ENCODE peak calls at places on chromosome 16, in five cellular contexts. One of them, this sample, is unnamed.

GRCh38 chr16:27993587-27993986 is 69.9 kb downstream of the GSG1L start:
- DNase-seq in neuronal stem cell: no peak
- DNase-seq in psoas muscle: no peak
- DNase-seq in mesendoderm: no peak
- DNase-seq in GM23248: no peak
- DNase-seq in this sample: no peak

GRCh38 chr16:74291577-74292208 is 4.9 kb upstream of the PSMD7 start:
- DNase-seq in neuronal stem cell: no peak
- DNase-seq in psoas muscle: no peak
- DNase-seq in mesendoderm: no peak
- DNase-seq in GM23248: no peak
- DNase-seq in this sample: no peak

GRCh38 chr16:49464093-49464492 is 90.5 kb downstream of the C16orf78 start:
- DNase-seq in neuronal stem cell: no peak
- DNase-seq in psoas muscle: peak
- DNase-seq in mesendoderm: no peak
- DNase-seq in GM23248: no peak
- DNase-seq in this sample: no peak

GRCh38 chr16:12242516-12242915 is 266.0 kb downstream of the SNX29 start:
- DNase-seq in neuronal stem cell: no peak
- DNase-seq in psoas muscle: no peak
- DNase-seq in mesendoderm: no peak
- DNase-seq in GM23248: no peak
- DNase-seq in this sample: no peak

GRCh38 chr16:4263504-4264436 is 9.1 kb downstream of the TFAP4 start:
- DNase-seq in neuronal stem cell: peak
- DNase-seq in psoas muscle: peak
- DNase-seq in mesendoderm: peak
- DNase-seq in GM23248: peak
- DNase-seq in this sample: peak

GRCh38 chr16:12201216-12201615 is 224.7 kb downstream of the SNX29 start:
- DNase-seq in neuronal stem cell: no peak
- DNase-seq in psoas muscle: no peak
- DNase-seq in mesendoderm: no peak
- DNase-seq in GM23248: peak
- DNase-seq in this sample: no peak

GRCh38 chr16:12763517-12763916 is 40.2 kb downstream of the CPPED1 start:
- DNase-seq in neuronal stem cell: no peak
- DNase-seq in psoas muscle: no peak
- DNase-seq in mesendoderm: peak
- DNase-seq in GM23248: no peak
- DNase-seq in this sample: no peak

GRCh38 chr16:14268073-14268472 is 197.0 kb downstream of the MRTFB start:
- DNase-seq in neuronal stem cell: no peak
- DNase-seq in psoas muscle: no peak
- DNase-seq in mesendoderm: no peak
- DNase-seq in GM23248: no peak
- DNase-seq in this sample: no peak

GRCh38 chr16:49635591-49636581 is 220.0 kb downstream of the ZNF423 start:
- DNase-seq in neuronal stem cell: no peak
- DNase-seq in psoas muscle: peak
- DNase-seq in mesendoderm: no peak
- DNase-seq in GM23248: no peak
- DNase-seq in this sample: no peak

GRCh38 chr16:81723098-81723723 is 55.9 kb upstream of the PLCG2 start:
- DNase-seq in neuronal stem cell: peak
- DNase-seq in psoas muscle: no peak
- DNase-seq in mesendoderm: peak
- DNase-seq in GM23248: peak
- DNase-seq in this sample: no peak

GRCh38 chr16:27311449-27311831 is 2.3 kb upstream of the IL4R start:
- DNase-seq in neuronal stem cell: no peak
- DNase-seq in psoas muscle: no peak
- DNase-seq in mesendoderm: no peak
- DNase-seq in GM23248: peak
- DNase-seq in this sample: no peak

GRCh38 chr16:9061358-9061813 is 30.1 kb upstream of the HAPSTR1 start:
- DNase-seq in neuronal stem cell: no peak
- DNase-seq in psoas muscle: peak
- DNase-seq in mesendoderm: no peak
- DNase-seq in GM23248: peak
- DNase-seq in this sample: no peak

GRCh38 chr16:83806721-83807120 is 1.1 kb upstream of the HSBP1 start:
- DNase-seq in neuronal stem cell: no peak
- DNase-seq in psoas muscle: no peak
- DNase-seq in mesendoderm: no peak
- DNase-seq in GM23248: no peak
- DNase-seq in this sample: no peak

GRCh38 chr16:83137326-83137770 is 510.6 kb downstream of the CDH13 start:
- DNase-seq in neuronal stem cell: peak
- DNase-seq in psoas muscle: no peak
- DNase-seq in mesendoderm: no peak
- DNase-seq in GM23248: peak
- DNase-seq in this sample: no peak

GRCh38 chr16:4307215-4308037 is 8.4 kb upstream of the GLIS2 start:
- DNase-seq in neuronal stem cell: peak
- DNase-seq in psoas muscle: peak
- DNase-seq in mesendoderm: peak
- DNase-seq in GM23248: peak
- DNase-seq in this sample: peak

GRCh38 chr16:75038036-75038959 is 39.5 kb downstream of the ZNRF1 start:
- DNase-seq in neuronal stem cell: no peak
- DNase-seq in psoas muscle: no peak
- DNase-seq in mesendoderm: no peak
- DNase-seq in GM23248: no peak
- DNase-seq in this sample: no peak

GRCh38 chr16:65548470-65548869 is 426.6 kb upstream of the CDH11 start:
- DNase-seq in neuronal stem cell: no peak
- DNase-seq in psoas muscle: no peak
- DNase-seq in mesendoderm: peak
- DNase-seq in GM23248: peak
- DNase-seq in this sample: no peak

GRCh38 chr16:85582177-85582888 is 30.8 kb upstream of the GSE1 start:
- DNase-seq in neuronal stem cell: no peak
- DNase-seq in psoas muscle: no peak
- DNase-seq in mesendoderm: no peak
- DNase-seq in GM23248: peak
- DNase-seq in this sample: no peak

GRCh38 chr16:72112906-72113615 is 19.4 kb downstream of the DHX38 start:
- DNase-seq in neuronal stem cell: no peak
- DNase-seq in psoas muscle: no peak
- DNase-seq in mesendoderm: no peak
- DNase-seq in GM23248: no peak
- DNase-seq in this sample: no peak
- H3K27ac ChIP-seq in neuronal stem cell: no peak
- H3K27ac ChIP-seq in psoas muscle: no peak
- H3K27ac ChIP-seq in mesendoderm: no peak
- H3K27ac ChIP-seq in GM23248: no peak
- H3K27ac ChIP-seq in this sample: no peak

GRCh38 chr16:89376812-89377445 is 113.4 kb downstream of the ANKRD11 start:
- DNase-seq in neuronal stem cell: no peak
- DNase-seq in psoas muscle: peak
- DNase-seq in mesendoderm: no peak
- DNase-seq in GM23248: no peak
- DNase-seq in this sample: no peak

GRCh38 chr16:89375686-89376085 is 114.7 kb downstream of the ANKRD11 start:
- DNase-seq in neuronal stem cell: no peak
- DNase-seq in psoas muscle: peak
- DNase-seq in mesendoderm: no peak
- DNase-seq in GM23248: no peak
- DNase-seq in this sample: no peak

GRCh38 chr16:89373355-89374110 is 116.8 kb downstream of the ANKRD11 start:
- DNase-seq in neuronal stem cell: no peak
- DNase-seq in psoas muscle: peak
- DNase-seq in mesendoderm: no peak
- DNase-seq in GM23248: no peak
- DNase-seq in this sample: no peak

GRCh38 chr16:89374393-89374948 is 115.9 kb downstream of the ANKRD11 start:
- DNase-seq in neuronal stem cell: no peak
- DNase-seq in psoas muscle: no peak
- DNase-seq in mesendoderm: peak
- DNase-seq in GM23248: no peak
- DNase-seq in this sample: no peak

GRCh38 chr16:89375021-89375420 is 115.3 kb downstream of the ANKRD11 start:
- DNase-seq in neuronal stem cell: no peak
- DNase-seq in psoas muscle: peak
- DNase-seq in mesendoderm: no peak
- DNase-seq in GM23248: no peak
- DNase-seq in this sample: no peak
- H3K4me3 ChIP-seq in neuronal stem cell: no peak
- H3K4me3 ChIP-seq in psoas muscle: no peak
- H3K4me3 ChIP-seq in mesendoderm: no peak
- H3K4me3 ChIP-seq in GM23248: no peak
- H3K4me3 ChIP-seq in this sample: no peak

GRCh38 chr16:79707867-79708266 is 107.3 kb upstream of the MAF start:
- DNase-seq in neuronal stem cell: no peak
- DNase-seq in psoas muscle: peak
- DNase-seq in mesendoderm: no peak
- DNase-seq in GM23248: peak
- DNase-seq in this sample: peak
- H3K27ac ChIP-seq in neuronal stem cell: no peak
- H3K27ac ChIP-seq in psoas muscle: no peak
- H3K27ac ChIP-seq in mesendoderm: no peak
- H3K27ac ChIP-seq in GM23248: no peak
- H3K27ac ChIP-seq in this sample: no peak

DNA sequence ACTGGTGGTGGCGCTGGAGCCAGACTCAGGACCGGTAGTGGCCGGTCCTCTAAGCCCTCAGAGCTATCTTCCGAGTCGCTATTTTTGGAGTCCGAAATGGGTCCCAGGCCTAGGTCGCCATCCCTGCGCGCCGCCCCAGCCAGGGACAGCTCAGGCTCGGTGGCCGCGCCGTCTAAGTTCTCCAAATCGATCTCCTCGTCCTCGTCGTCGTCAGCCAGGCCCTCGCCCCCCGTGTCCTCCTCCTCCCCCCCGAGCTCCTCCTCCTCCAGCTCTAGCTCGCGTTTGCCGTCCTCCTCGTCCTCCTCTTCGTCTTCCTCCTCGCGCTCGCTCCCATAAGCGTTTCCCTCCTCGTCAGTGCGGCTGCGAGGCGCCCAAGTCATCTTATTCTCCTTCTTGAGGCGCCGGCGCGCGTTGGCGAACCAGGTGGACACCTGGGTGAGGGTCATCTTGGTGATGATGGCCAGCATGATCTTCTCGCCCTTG is 1.6 kb downstream of the IRX3 start:
- DNase-seq in neuronal stem cell: no peak
- DNase-seq in psoas muscle: no peak
- DNase-seq in mesendoderm: peak
- DNase-seq in GM23248: peak
- DNase-seq in this sample: no peak
- H3K4me3 ChIP-seq in neuronal stem cell: peak
- H3K4me3 ChIP-seq in psoas muscle: peak
- H3K4me3 ChIP-seq in mesendoderm: peak
- H3K4me3 ChIP-seq in GM23248: peak
- H3K4me3 ChIP-seq in this sample: peak

GRCh38 chr16:1295465-1295864 is 14.0 kb upstream of the UBE2I start:
- DNase-seq in neuronal stem cell: no peak
- DNase-seq in psoas muscle: no peak
- DNase-seq in mesendoderm: no peak
- DNase-seq in GM23248: no peak
- DNase-seq in this sample: no peak

GRCh38 chr16:1297413-1297773 is 12.0 kb upstream of the UBE2I start:
- DNase-seq in neuronal stem cell: no peak
- DNase-seq in psoas muscle: no peak
- DNase-seq in mesendoderm: no peak
- DNase-seq in GM23248: no peak
- DNase-seq in this sample: no peak

GRCh38 chr16:1299012-1299867 is 10.2 kb upstream of the UBE2I start:
- DNase-seq in neuronal stem cell: no peak
- DNase-seq in psoas muscle: no peak
- DNase-seq in mesendoderm: no peak
- DNase-seq in GM23248: no peak
- DNase-seq in this sample: no peak

GRCh38 chr16:1298406-1298805 is 11.0 kb upstream of the UBE2I start:
- DNase-seq in neuronal stem cell: no peak
- DNase-seq in psoas muscle: no peak
- DNase-seq in mesendoderm: no peak
- DNase-seq in GM23248: no peak
- DNase-seq in this sample: no peak

DNA sequence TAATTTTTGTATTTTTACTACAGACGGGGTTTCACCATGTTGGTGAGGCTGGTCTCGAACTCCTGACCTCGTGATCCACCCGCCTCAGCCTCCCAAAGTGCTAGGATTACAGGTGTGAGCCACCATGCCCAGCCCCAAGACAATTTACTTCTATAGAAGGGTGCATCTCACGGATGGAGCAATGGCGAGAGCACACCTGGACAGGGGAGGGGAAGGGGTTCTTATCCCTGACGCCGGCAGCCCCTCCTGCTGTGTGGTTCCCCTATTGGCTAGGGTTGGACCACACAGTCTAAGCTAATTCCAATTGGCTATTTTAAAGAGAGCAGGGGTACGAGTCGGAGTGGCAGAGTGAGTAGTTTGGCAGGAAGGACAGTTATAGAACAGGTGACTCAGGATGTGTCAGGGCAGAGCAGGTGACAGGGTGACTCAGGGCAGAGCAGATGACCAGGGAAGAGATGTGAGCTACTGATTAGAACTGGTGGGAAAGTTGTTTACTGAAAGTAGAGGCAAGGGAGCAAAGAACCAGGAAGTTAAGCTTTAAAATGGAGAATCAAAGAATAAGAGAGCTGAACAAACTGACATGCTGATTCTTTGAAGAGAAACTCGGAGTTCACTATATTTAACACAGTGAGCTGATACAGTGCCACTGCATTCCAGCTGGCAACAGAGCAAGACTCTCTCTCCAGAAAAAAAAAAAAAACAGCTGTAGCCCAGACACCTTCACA is 12.6 kb upstream of the UBE2I start:
- DNase-seq in neuronal stem cell: no peak
- DNase-seq in psoas muscle: no peak
- DNase-seq in mesendoderm: peak
- DNase-seq in GM23248: peak
- DNase-seq in this sample: no peak
- H3K27ac ChIP-seq in neuronal stem cell: no peak
- H3K27ac ChIP-seq in psoas muscle: peak
- H3K27ac ChIP-seq in mesendoderm: no peak
- H3K27ac ChIP-seq in GM23248: no peak
- H3K27ac ChIP-seq in this sample: no peak

DNA sequence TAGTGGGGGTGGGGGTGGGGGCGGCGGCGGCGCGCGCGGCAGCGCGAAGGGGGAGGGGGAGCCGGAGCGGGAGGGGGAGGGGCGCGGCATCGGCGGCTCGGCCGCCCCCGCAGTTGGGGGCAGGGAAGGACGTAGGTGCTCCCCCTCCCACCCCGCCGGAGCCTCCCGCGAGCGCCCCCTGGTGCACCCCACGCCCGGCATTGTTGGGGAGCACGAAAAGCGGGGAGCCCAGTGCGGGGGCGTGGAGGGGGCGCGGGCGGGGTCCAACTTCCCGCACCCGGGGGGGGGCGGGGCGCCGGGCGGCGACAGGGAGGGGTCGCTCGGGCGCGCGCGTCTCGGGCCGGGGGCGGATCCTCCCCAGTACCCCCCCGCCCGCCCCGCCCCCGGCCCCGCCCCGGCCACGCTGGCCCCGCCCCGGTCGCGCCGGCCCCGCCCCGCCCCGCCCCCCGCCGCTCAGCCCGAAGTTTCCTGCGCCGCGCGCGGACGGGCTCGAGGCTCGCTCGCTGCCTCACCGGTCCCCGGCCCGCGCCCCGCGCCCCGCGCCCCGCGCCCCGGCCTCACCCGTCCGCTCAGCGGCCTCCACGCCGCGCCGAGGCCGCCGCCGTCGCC is at the start of gene CACNA1H:
- DNase-seq in neuronal stem cell: peak
- DNase-seq in psoas muscle: no peak
- DNase-seq in mesendoderm: peak
- DNase-seq in GM23248: peak
- DNase-seq in this sample: no peak
- H3K4me3 ChIP-seq in neuronal stem cell: peak
- H3K4me3 ChIP-seq in psoas muscle: peak
- H3K4me3 ChIP-seq in mesendoderm: peak
- H3K4me3 ChIP-seq in GM23248: no peak
- H3K4me3 ChIP-seq in this sample: no peak

This sample was measured in lung.